ENCODE peak calls at places on chromosomes 11 and 22, in ten cellular contexts. T is IMR-90, B is BE2C, U is brain microvascular endothelial cell, G is heart left ventricle, N is fibroblast of mammary gland, H is transverse colon, S is heart right ventricle, F is uterus, Y is astrocyte of the cerebellum. P is an unnamed sample.

GRCh38 chr11:94129505-94130335 is 1.1 kb downstream of the PANX1 start:
- DNase-seq in T (peak), B (no peak), U (no peak), G (no peak), N (peak), H (peak), S (peak), F (peak), Y (no peak), P (no peak)

GRCh38 chr22:21651521-21652009 is 9.5 kb downstream of the SDF2L1 start:
- DNase-seq in T (no peak), B (no peak), U (no peak), G (no peak), N (no peak), H (no peak), S (no peak), F (no peak), Y (no peak), P (no peak)

GRCh38 chr11:120017582-120017981 is 120.3 kb downstream of the TRIM29 start:
- DNase-seq in T (no peak), B (no peak), U (no peak), G (no peak), N (no peak), H (no peak), S (no peak), F (no peak), Y (no peak), P (no peak)

GRCh38 chr22:36073476-36073875 is 44.9 kb upstream of the RBFOX2 start:
- DNase-seq in T (peak), B (no peak), U (no peak), G (no peak), N (peak), H (no peak), S (no peak), F (no peak), Y (no peak), P (no peak)

GRCh38 chr11:85827768-85828639 is 17.1 kb upstream of the SYTL2 start:
- DNase-seq in T (peak), B (no peak), U (peak), G (no peak), N (peak), H (no peak), S (no peak), F (no peak), Y (peak), P (no peak)

GRCh38 chr11:94201004-94201465 is 72.4 kb downstream of the PANX1 start:
- DNase-seq in T (peak), B (no peak), U (peak), G (no peak), N (peak), H (no peak), S (no peak), F (no peak), Y (no peak), P (no peak)

GRCh38 chr22:26047920-26048319 is 121.3 kb upstream of the SEZ6L start:
- DNase-seq in T (no peak), B (no peak), U (no peak), G (no peak), N (no peak), H (no peak), S (no peak), F (no peak), Y (no peak), P (no peak)

GRCh38 chr11:108890482-108891092 is 225.7 kb downstream of the DDX10 start:
- DNase-seq in T (no peak), B (no peak), U (no peak), G (no peak), N (peak), H (no peak), S (no peak), F (no peak), Y (no peak), P (no peak)

GRCh38 chr11:92225206-92225562 is 566 bp downstream of the FAT3 start:
- DNase-seq in T (no peak), B (peak), U (no peak), G (no peak), N (no peak), H (no peak), S (no peak), F (no peak), Y (no peak), P (no peak)

GRCh38 chr11:14095882-14096281 is 133.4 kb downstream of the SPON1 start:
- DNase-seq in T (no peak), B (no peak), U (no peak), G (no peak), N (no peak), H (no peak), S (no peak), F (no peak), Y (no peak), P (no peak)

GRCh38 chr11:16612801-16613400 is 125.5 kb upstream of the C11orf58 start:
- DNase-seq in T (peak), B (no peak), U (no peak), G (no peak), N (no peak), H (no peak), S (peak), F (no peak), Y (no peak), P (no peak)

GRCh38 chr11:34357646-34358257 is at the start of gene ABTB2:
- DNase-seq in T (peak), B (peak), U (peak), G (peak), N (peak), H (peak), S (peak), F (peak), Y (peak), P (peak)

GRCh38 chr11:45366196-45366595 is 80.1 kb upstream of the SYT13 start:
- DNase-seq in T (no peak), B (no peak), U (no peak), G (no peak), N (no peak), H (no peak), S (no peak), F (no peak), Y (no peak), P (no peak)

GRCh38 chr22:45207981-45208664 is 32.6 kb downstream of the KIAA0930 start:
- DNase-seq in T (peak), B (peak), U (peak), G (peak), N (peak), H (no peak), S (no peak), F (no peak), Y (peak), P (no peak)

GRCh38 chr22:27518583-27519437 is 282.7 kb downstream of the MN1 start:
- DNase-seq in T (peak), B (no peak), U (no peak), G (no peak), N (no peak), H (no peak), S (no peak), F (no peak), Y (no peak), P (no peak)

GRCh38 chr11:120715239-120715638 is 203.7 kb downstream of the GRIK4 start:
- DNase-seq in T (no peak), B (no peak), U (no peak), G (no peak), N (peak), H (no peak), S (no peak), F (no peak), Y (no peak), P (no peak)

GRCh38 chr11:10309163-10310093 is 4.6 kb downstream of the ADM start:
- DNase-seq in T (peak), B (no peak), U (peak), G (peak), N (peak), H (peak), S (peak), F (peak), Y (peak), P (no peak)

GRCh38 chr11:45872513-45873356 is 12.7 kb upstream of the MAPK8IP1 start:
- DNase-seq in T (peak), B (peak), U (peak), G (peak), N (peak), H (no peak), S (no peak), F (no peak), Y (peak), P (peak)

GRCh38 chr11:27656806-27657483 is 43.3 kb downstream of the BDNF start:
- DNase-seq in T (no peak), B (no peak), U (peak), G (no peak), N (no peak), H (no peak), S (no peak), F (no peak), Y (no peak), P (no peak)

GRCh38 chr11:128715691-128716153 is 21.9 kb downstream of the FLI1 start:
- DNase-seq in T (peak), B (peak), U (peak), G (no peak), N (peak), H (no peak), S (peak), F (peak), Y (peak), P (no peak)

GRCh38 chr11:85912414-85912813 is 57.2 kb downstream of the CCDC83 start:
- DNase-seq in T (no peak), B (no peak), U (no peak), G (no peak), N (no peak), H (no peak), S (no peak), F (no peak), Y (no peak), P (no peak)

GRCh38 chr22:24952837-24953293 is 349 bp downstream of the KIAA1671 start:
- DNase-seq in T (peak), B (peak), U (peak), G (peak), N (peak), H (peak), S (peak), F (peak), Y (no peak), P (no peak)

GRCh38 chr22:38250642-38251354 is 22.0 kb downstream of the TMEM184B start:
- DNase-seq in T (no peak), B (no peak), U (no peak), G (no peak), N (no peak), H (no peak), S (no peak), F (no peak), Y (no peak), P (no peak)

GRCh38 chr22:50105529-50106100 is 15.8 kb downstream of the MOV10L1 start:
- DNase-seq in T (peak), B (no peak), U (peak), G (no peak), N (peak), H (no peak), S (no peak), F (no peak), Y (no peak), P (no peak)

GRCh38 chr11:45025716-45026492 is 75.2 kb upstream of the TP53I11 start:
- DNase-seq in T (peak), B (peak), U (no peak), G (peak), N (peak), H (peak), S (peak), F (peak), Y (peak), P (no peak)

GRCh38 chr11:35967042-35967441 is 23.2 kb downstream of the LDLRAD3 start:
- DNase-seq in T (no peak), B (no peak), U (no peak), G (peak), N (no peak), H (no peak), S (peak), F (no peak), Y (no peak), P (no peak)

GRCh38 chr11:76209956-76210885 is 3.9 kb upstream of the WNT11 start:
- DNase-seq in T (peak), B (peak), U (peak), G (peak), N (peak), H (peak), S (peak), F (peak), Y (peak), P (no peak)

GRCh38 chr11:46001427-46002049 is 79.1 kb downstream of the LARGE2 start:
- DNase-seq in T (peak), B (no peak), U (peak), G (no peak), N (no peak), H (no peak), S (no peak), F (no peak), Y (peak), P (no peak)

GRCh38 chr11:73760066-73760679 is 701 bp downstream of the RAB6A start:
- DNase-seq in T (peak), B (peak), U (no peak), G (peak), N (peak), H (peak), S (peak), F (peak), Y (no peak), P (no peak)

GRCh38 chr11:120179071-120179672 is 31.7 kb upstream of the OAF start:
- DNase-seq in T (no peak), B (no peak), U (no peak), G (no peak), N (peak), H (no peak), S (no peak), F (peak), Y (no peak), P (peak)

GRCh38 chr22:31998784-31999435 is 44.2 kb upstream of the SLC5A1 start:
- DNase-seq in T (no peak), B (no peak), U (no peak), G (no peak), N (no peak), H (no peak), S (no peak), F (no peak), Y (no peak), P (no peak)

GRCh38 chr11:8948901-8949300 is 6.1 kb upstream of the ASCL3 start:
- DNase-seq in T (no peak), B (no peak), U (no peak), G (no peak), N (no peak), H (no peak), S (no peak), F (no peak), Y (no peak), P (no peak)

DNA sequence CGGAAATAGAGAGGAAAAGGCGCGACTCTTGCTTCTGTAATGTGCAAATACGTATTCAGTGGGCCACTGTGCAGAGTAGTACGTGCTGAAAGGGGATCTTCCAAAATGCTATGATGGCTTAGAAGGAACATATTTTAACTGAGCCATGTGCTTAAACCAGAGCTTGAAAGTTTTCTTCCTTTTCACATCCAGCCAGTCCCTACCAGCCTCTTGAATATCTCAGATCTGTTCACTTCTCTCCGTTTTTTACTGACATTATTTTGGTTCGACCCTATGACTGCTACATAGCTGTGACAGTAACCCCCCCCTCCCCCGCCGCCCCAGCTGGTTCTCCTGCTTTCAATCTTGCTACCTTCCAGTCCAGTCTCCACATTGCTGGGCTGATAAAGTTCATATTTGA is 550 bp downstream of the DDIAS start:
- DNase-seq in T (no peak), B (no peak), U (no peak), G (no peak), N (no peak), H (no peak), S (no peak), F (no peak), Y (no peak), P (no peak)
- H3K4me3 ChIP-seq in T (peak), B (peak), U (peak), G (peak), N (peak), H (peak), S (peak), F (peak), Y (peak), P (peak)

DNA sequence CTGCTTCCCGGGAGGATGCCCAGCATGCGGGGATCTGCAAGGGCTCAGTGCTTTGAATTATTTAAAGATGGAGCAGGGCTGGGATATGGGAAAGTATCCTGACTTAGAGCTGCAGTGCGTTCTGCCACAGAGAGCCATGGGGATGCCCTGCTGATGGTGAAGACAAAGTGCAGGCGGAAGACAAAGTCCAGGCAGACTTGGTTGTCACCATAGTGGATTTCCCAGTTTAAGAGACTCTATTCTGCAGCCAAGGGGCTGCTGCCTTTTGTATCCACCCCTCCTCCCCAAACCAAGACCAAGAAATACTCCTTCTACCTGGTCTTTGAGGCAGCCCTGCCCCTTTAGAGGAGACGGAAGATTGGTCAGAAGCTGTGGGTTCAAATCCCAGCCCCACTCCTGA is 1035.1 kb downstream of the TBC1D22A start:
- DNase-seq in T (no peak), B (no peak), U (no peak), G (no peak), N (no peak), H (no peak), S (no peak), F (no peak), Y (no peak), P (no peak)
- H3K4me3 ChIP-seq in T (no peak), B (no peak), U (no peak), G (no peak), N (no peak), H (no peak), S (no peak), F (no peak), Y (no peak), P (no peak)

GRCh38 chr11:65941720-65942310 is 3.5 kb upstream of the TSGA10IP start:
- DNase-seq in T (no peak), B (no peak), U (no peak), G (no peak), N (no peak), H (no peak), S (no peak), F (no peak), Y (no peak), P (no peak)
- H3K4me3 ChIP-seq in T (no peak), B (no peak), U (no peak), G (no peak), N (peak), H (no peak), S (no peak), F (no peak), Y (no peak), P (no peak)

GRCh38 chr22:39773976-39774539 is 119.5 kb downstream of the ENTHD1 start:
- DNase-seq in T (peak), B (no peak), U (no peak), G (no peak), N (no peak), H (peak), S (no peak), F (no peak), Y (no peak), P (no peak)

GRCh38 chr22:39776295-39776694 is 117.3 kb downstream of the ENTHD1 start:
- DNase-seq in T (no peak), B (no peak), U (no peak), G (no peak), N (no peak), H (no peak), S (no peak), F (no peak), Y (no peak), P (no peak)

GRCh38 chr22:39773503-39773902 is 120.1 kb downstream of the ENTHD1 start:
- DNase-seq in T (no peak), B (no peak), U (no peak), G (no peak), N (no peak), H (no peak), S (no peak), F (no peak), Y (no peak), P (no peak)

DNA sequence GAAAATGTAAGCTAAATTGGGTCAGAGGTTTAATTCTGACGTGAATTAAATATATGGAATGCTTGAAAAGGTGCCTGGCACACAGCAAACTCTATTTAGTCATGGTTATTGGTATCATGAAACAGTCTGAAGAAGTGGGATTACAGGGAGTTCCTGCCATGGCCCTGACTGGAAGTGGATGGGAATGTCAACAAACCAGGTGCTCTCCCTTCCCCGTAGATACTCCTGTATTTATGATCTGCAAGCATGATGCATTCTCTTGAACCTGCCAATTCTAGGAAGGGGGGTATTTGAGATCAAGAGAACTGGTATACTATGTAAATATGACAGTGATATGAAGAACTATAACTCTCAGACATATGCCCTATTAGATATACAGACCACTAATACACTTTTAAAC is 115.5 kb downstream of the ENTHD1 start:
- DNase-seq in T (no peak), B (no peak), U (no peak), G (no peak), N (no peak), H (no peak), S (no peak), F (no peak), Y (no peak), P (no peak)
- H3K4me3 ChIP-seq in T (no peak), B (no peak), U (no peak), G (no peak), N (no peak), H (no peak), S (no peak), F (no peak), Y (no peak), P (no peak)